ENCODE peak calls at places on chromosomes 3 and 15, in eight cellular contexts. One of them, this sample, is unnamed.

GRCh38 chr15:48298914-48299313 is 32.3 kb upstream of the DUT start:
- DNase-seq in AG04450: no peak
- DNase-seq in A549: no peak
- DNase-seq in naive thymus-derived CD4-positive, alpha-beta T cell: no peak
- DNase-seq in WERI-Rb-1: no peak
- DNase-seq in tibial nerve: no peak
- DNase-seq in K562: no peak
- DNase-seq in IMR-90: no peak
- DNase-seq in this sample: no peak

GRCh38 chr15:68356778-68357177 is 75.2 kb downstream of the ITGA11 start:
- DNase-seq in AG04450: no peak
- DNase-seq in A549: no peak
- DNase-seq in naive thymus-derived CD4-positive, alpha-beta T cell: no peak
- DNase-seq in WERI-Rb-1: no peak
- DNase-seq in tibial nerve: no peak
- DNase-seq in K562: no peak
- DNase-seq in IMR-90: no peak
- DNase-seq in this sample: no peak

GRCh38 chr3:178205750-178206149 is 330.5 kb upstream of the KCNMB2 start:
- DNase-seq in AG04450: peak
- DNase-seq in A549: no peak
- DNase-seq in naive thymus-derived CD4-positive, alpha-beta T cell: no peak
- DNase-seq in WERI-Rb-1: no peak
- DNase-seq in tibial nerve: no peak
- DNase-seq in K562: no peak
- DNase-seq in IMR-90: peak
- DNase-seq in this sample: no peak

GRCh38 chr3:170467007-170467406 is 48.3 kb downstream of the CLDN11 start:
- DNase-seq in AG04450: no peak
- DNase-seq in A549: no peak
- DNase-seq in naive thymus-derived CD4-positive, alpha-beta T cell: no peak
- DNase-seq in WERI-Rb-1: no peak
- DNase-seq in tibial nerve: peak
- DNase-seq in K562: no peak
- DNase-seq in IMR-90: no peak
- DNase-seq in this sample: no peak

GRCh38 chr3:122416966-122417365 is 1.1 kb upstream of the WDR5B start:
- DNase-seq in AG04450: no peak
- DNase-seq in A549: no peak
- DNase-seq in naive thymus-derived CD4-positive, alpha-beta T cell: no peak
- DNase-seq in WERI-Rb-1: no peak
- DNase-seq in tibial nerve: no peak
- DNase-seq in K562: no peak
- DNase-seq in IMR-90: no peak
- DNase-seq in this sample: no peak

GRCh38 chr3:11530153-11530721 is 113.5 kb downstream of the VGLL4 start:
- DNase-seq in AG04450: peak
- DNase-seq in A549: no peak
- DNase-seq in naive thymus-derived CD4-positive, alpha-beta T cell: no peak
- DNase-seq in WERI-Rb-1: no peak
- DNase-seq in tibial nerve: no peak
- DNase-seq in K562: no peak
- DNase-seq in IMR-90: peak
- DNase-seq in this sample: no peak

GRCh38 chr3:148953094-148953493 is 38.2 kb upstream of the GYG1 start:
- DNase-seq in AG04450: no peak
- DNase-seq in A549: no peak
- DNase-seq in naive thymus-derived CD4-positive, alpha-beta T cell: no peak
- DNase-seq in WERI-Rb-1: no peak
- DNase-seq in tibial nerve: no peak
- DNase-seq in K562: no peak
- DNase-seq in IMR-90: no peak
- DNase-seq in this sample: no peak

GRCh38 chr3:196073188-196073838 is 8.6 kb downstream of the TFRC start:
- DNase-seq in AG04450: peak
- DNase-seq in A549: peak
- DNase-seq in naive thymus-derived CD4-positive, alpha-beta T cell: peak
- DNase-seq in WERI-Rb-1: peak
- DNase-seq in tibial nerve: no peak
- DNase-seq in K562: peak
- DNase-seq in IMR-90: peak
- DNase-seq in this sample: peak

GRCh38 chr15:80496101-80496500 is 91.9 kb downstream of the ARNT2 start:
- DNase-seq in AG04450: no peak
- DNase-seq in A549: no peak
- DNase-seq in naive thymus-derived CD4-positive, alpha-beta T cell: no peak
- DNase-seq in WERI-Rb-1: no peak
- DNase-seq in tibial nerve: no peak
- DNase-seq in K562: no peak
- DNase-seq in IMR-90: peak
- DNase-seq in this sample: no peak

GRCh38 chr3:127836004-127836882 is 13.9 kb upstream of the MGLL start:
- DNase-seq in AG04450: no peak
- DNase-seq in A549: no peak
- DNase-seq in naive thymus-derived CD4-positive, alpha-beta T cell: no peak
- DNase-seq in WERI-Rb-1: no peak
- DNase-seq in tibial nerve: no peak
- DNase-seq in K562: no peak
- DNase-seq in IMR-90: no peak
- DNase-seq in this sample: no peak

GRCh38 chr3:140166908-140167599 is 232.1 kb downstream of the CLSTN2 start:
- DNase-seq in AG04450: no peak
- DNase-seq in A549: no peak
- DNase-seq in naive thymus-derived CD4-positive, alpha-beta T cell: no peak
- DNase-seq in WERI-Rb-1: no peak
- DNase-seq in tibial nerve: no peak
- DNase-seq in K562: no peak
- DNase-seq in IMR-90: no peak
- DNase-seq in this sample: no peak

GRCh38 chr15:70742928-70743327 is 20.4 kb downstream of the UACA start:
- DNase-seq in AG04450: no peak
- DNase-seq in A549: no peak
- DNase-seq in naive thymus-derived CD4-positive, alpha-beta T cell: no peak
- DNase-seq in WERI-Rb-1: no peak
- DNase-seq in tibial nerve: no peak
- DNase-seq in K562: no peak
- DNase-seq in IMR-90: no peak
- DNase-seq in this sample: no peak

GRCh38 chr3:197494366-197495058 is 61.3 kb downstream of the BDH1 start:
- DNase-seq in AG04450: no peak
- DNase-seq in A549: no peak
- DNase-seq in naive thymus-derived CD4-positive, alpha-beta T cell: no peak
- DNase-seq in WERI-Rb-1: peak
- DNase-seq in tibial nerve: no peak
- DNase-seq in K562: no peak
- DNase-seq in IMR-90: no peak
- DNase-seq in this sample: no peak

GRCh38 chr15:65824031-65824743 is 32.1 kb upstream of the DENND4A start:
- DNase-seq in AG04450: no peak
- DNase-seq in A549: peak
- DNase-seq in naive thymus-derived CD4-positive, alpha-beta T cell: no peak
- DNase-seq in WERI-Rb-1: peak
- DNase-seq in tibial nerve: no peak
- DNase-seq in K562: peak
- DNase-seq in IMR-90: peak
- DNase-seq in this sample: peak

GRCh38 chr3:159996018-159996417 is 7.4 kb downstream of the IL12A start:
- DNase-seq in AG04450: no peak
- DNase-seq in A549: no peak
- DNase-seq in naive thymus-derived CD4-positive, alpha-beta T cell: no peak
- DNase-seq in WERI-Rb-1: no peak
- DNase-seq in tibial nerve: no peak
- DNase-seq in K562: no peak
- DNase-seq in IMR-90: peak
- DNase-seq in this sample: no peak

GRCh38 chr15:31262901-31263671 is 63.5 kb upstream of the KLF13 start:
- DNase-seq in AG04450: no peak
- DNase-seq in A549: no peak
- DNase-seq in naive thymus-derived CD4-positive, alpha-beta T cell: no peak
- DNase-seq in WERI-Rb-1: no peak
- DNase-seq in tibial nerve: no peak
- DNase-seq in K562: no peak
- DNase-seq in IMR-90: peak
- DNase-seq in this sample: peak

GRCh38 chr3:129764090-129764489 is 129.4 kb downstream of the TMCC1 start:
- DNase-seq in AG04450: no peak
- DNase-seq in A549: no peak
- DNase-seq in naive thymus-derived CD4-positive, alpha-beta T cell: no peak
- DNase-seq in WERI-Rb-1: no peak
- DNase-seq in tibial nerve: no peak
- DNase-seq in K562: no peak
- DNase-seq in IMR-90: no peak
- DNase-seq in this sample: no peak

GRCh38 chr15:82530006-82530405 is 10.3 kb downstream of the RPS17 start:
- DNase-seq in AG04450: no peak
- DNase-seq in A549: no peak
- DNase-seq in naive thymus-derived CD4-positive, alpha-beta T cell: no peak
- DNase-seq in WERI-Rb-1: no peak
- DNase-seq in tibial nerve: no peak
- DNase-seq in K562: no peak
- DNase-seq in IMR-90: no peak
- DNase-seq in this sample: no peak

GRCh38 chr15:95635666-95636065 is 694.8 kb upstream of the NR2F2 start:
- DNase-seq in AG04450: no peak
- DNase-seq in A549: no peak
- DNase-seq in naive thymus-derived CD4-positive, alpha-beta T cell: no peak
- DNase-seq in WERI-Rb-1: no peak
- DNase-seq in tibial nerve: no peak
- DNase-seq in K562: no peak
- DNase-seq in IMR-90: no peak
- DNase-seq in this sample: no peak

GRCh38 chr15:36590838-36591237 is 11.4 kb downstream of the CDIN1 start:
- DNase-seq in AG04450: peak
- DNase-seq in A549: no peak
- DNase-seq in naive thymus-derived CD4-positive, alpha-beta T cell: no peak
- DNase-seq in WERI-Rb-1: no peak
- DNase-seq in tibial nerve: no peak
- DNase-seq in K562: no peak
- DNase-seq in IMR-90: peak
- DNase-seq in this sample: no peak

GRCh38 chr3:172328282-172328681 is 120.0 kb downstream of the GHSR start:
- DNase-seq in AG04450: no peak
- DNase-seq in A549: no peak
- DNase-seq in naive thymus-derived CD4-positive, alpha-beta T cell: no peak
- DNase-seq in WERI-Rb-1: no peak
- DNase-seq in tibial nerve: no peak
- DNase-seq in K562: no peak
- DNase-seq in IMR-90: no peak
- DNase-seq in this sample: no peak

GRCh38 chr3:172326993-172327392 is 121.3 kb downstream of the GHSR start:
- DNase-seq in AG04450: no peak
- DNase-seq in A549: no peak
- DNase-seq in naive thymus-derived CD4-positive, alpha-beta T cell: no peak
- DNase-seq in WERI-Rb-1: no peak
- DNase-seq in tibial nerve: no peak
- DNase-seq in K562: no peak
- DNase-seq in IMR-90: no peak
- DNase-seq in this sample: no peak

GRCh38 chr3:172332256-172333041 is 115.8 kb downstream of the GHSR start:
- DNase-seq in AG04450: no peak
- DNase-seq in A549: peak
- DNase-seq in naive thymus-derived CD4-positive, alpha-beta T cell: peak
- DNase-seq in WERI-Rb-1: peak
- DNase-seq in tibial nerve: peak
- DNase-seq in K562: peak
- DNase-seq in IMR-90: peak
- DNase-seq in this sample: peak

GRCh38 chr3:172330413-172330812 is 117.8 kb downstream of the GHSR start:
- DNase-seq in AG04450: no peak
- DNase-seq in A549: no peak
- DNase-seq in naive thymus-derived CD4-positive, alpha-beta T cell: no peak
- DNase-seq in WERI-Rb-1: no peak
- DNase-seq in tibial nerve: no peak
- DNase-seq in K562: no peak
- DNase-seq in IMR-90: no peak
- DNase-seq in this sample: no peak

GRCh38 chr3:172329070-172329469 is 119.2 kb downstream of the GHSR start:
- DNase-seq in AG04450: no peak
- DNase-seq in A549: no peak
- DNase-seq in naive thymus-derived CD4-positive, alpha-beta T cell: no peak
- DNase-seq in WERI-Rb-1: no peak
- DNase-seq in tibial nerve: no peak
- DNase-seq in K562: no peak
- DNase-seq in IMR-90: no peak
- DNase-seq in this sample: no peak
- H3K27ac ChIP-seq in AG04450: no peak
- H3K27ac ChIP-seq in A549: no peak
- H3K27ac ChIP-seq in naive thymus-derived CD4-positive, alpha-beta T cell: no peak
- H3K27ac ChIP-seq in WERI-Rb-1: no peak
- H3K27ac ChIP-seq in tibial nerve: no peak
- H3K27ac ChIP-seq in K562: no peak
- H3K27ac ChIP-seq in IMR-90: no peak
- H3K27ac ChIP-seq in this sample: no peak

GRCh38 chr3:53273271-53273670 is 17.4 kb upstream of the TKT start:
- DNase-seq in AG04450: no peak
- DNase-seq in A549: no peak
- DNase-seq in naive thymus-derived CD4-positive, alpha-beta T cell: no peak
- DNase-seq in WERI-Rb-1: no peak
- DNase-seq in tibial nerve: no peak
- DNase-seq in K562: no peak
- DNase-seq in IMR-90: no peak
- DNase-seq in this sample: no peak
- H3K27ac ChIP-seq in AG04450: no peak
- H3K27ac ChIP-seq in A549: peak
- H3K27ac ChIP-seq in naive thymus-derived CD4-positive, alpha-beta T cell: no peak
- H3K27ac ChIP-seq in WERI-Rb-1: no peak
- H3K27ac ChIP-seq in tibial nerve: no peak
- H3K27ac ChIP-seq in K562: no peak
- H3K27ac ChIP-seq in IMR-90: no peak
- H3K27ac ChIP-seq in this sample: no peak

GRCh38 chr3:157290761-157291160 is 130.8 kb upstream of the CCNL1 start:
- DNase-seq in AG04450: peak
- DNase-seq in A549: no peak
- DNase-seq in naive thymus-derived CD4-positive, alpha-beta T cell: no peak
- DNase-seq in WERI-Rb-1: no peak
- DNase-seq in tibial nerve: no peak
- DNase-seq in K562: no peak
- DNase-seq in IMR-90: peak
- DNase-seq in this sample: no peak
- H3K27ac ChIP-seq in AG04450: no peak
- H3K27ac ChIP-seq in A549: no peak
- H3K27ac ChIP-seq in naive thymus-derived CD4-positive, alpha-beta T cell: no peak
- H3K27ac ChIP-seq in WERI-Rb-1: no peak
- H3K27ac ChIP-seq in tibial nerve: no peak
- H3K27ac ChIP-seq in K562: no peak
- H3K27ac ChIP-seq in IMR-90: no peak
- H3K27ac ChIP-seq in this sample: no peak

DNA sequence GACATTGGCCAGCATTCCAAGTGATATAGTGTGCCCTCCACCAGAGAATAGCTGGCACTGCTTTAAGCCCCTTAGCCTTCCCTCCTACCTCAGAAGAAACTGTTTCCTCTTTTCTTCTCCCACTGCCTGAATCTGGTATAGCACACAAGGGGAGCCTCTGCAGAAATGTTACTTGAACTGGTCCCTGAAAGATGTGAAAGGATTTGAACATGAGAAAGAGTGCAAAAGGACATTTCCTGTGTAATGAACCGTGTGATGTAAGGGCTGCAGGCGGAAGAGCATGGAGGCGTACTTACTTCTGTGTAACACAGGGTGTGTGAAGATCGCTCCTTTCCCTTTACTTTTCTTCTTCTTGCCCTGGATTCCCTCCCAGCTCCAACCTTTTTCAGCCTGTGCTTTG is 8.3 kb downstream of the TMOD3 start:
- DNase-seq in AG04450: no peak
- DNase-seq in A549: no peak
- DNase-seq in naive thymus-derived CD4-positive, alpha-beta T cell: no peak
- DNase-seq in WERI-Rb-1: no peak
- DNase-seq in tibial nerve: no peak
- DNase-seq in K562: no peak
- DNase-seq in IMR-90: peak
- DNase-seq in this sample: no peak
- H3K27ac ChIP-seq in AG04450: no peak
- H3K27ac ChIP-seq in A549: peak
- H3K27ac ChIP-seq in naive thymus-derived CD4-positive, alpha-beta T cell: no peak
- H3K27ac ChIP-seq in WERI-Rb-1: no peak
- H3K27ac ChIP-seq in tibial nerve: peak
- H3K27ac ChIP-seq in K562: no peak
- H3K27ac ChIP-seq in IMR-90: no peak
- H3K27ac ChIP-seq in this sample: no peak